ENCODE peak calls at places on chromosomes 6 and 20, in five cellular contexts. A is cardiac fibroblast, D is PC-3, F is kidney, W is bronchial epithelial cell. B is an unnamed sample.

GRCh38 chr6:99151634-99152344 is 197.7 kb downstream of the FAXC start:
- DNase-seq in A (peak), D (peak), F (no peak), W (peak), B (peak)

GRCh38 chr6:16320533-16321340 is 82.3 kb downstream of the GMPR start:
- DNase-seq in A (peak), D (no peak), F (no peak), W (no peak), B (peak)

GRCh38 chr20:62344782-62345181 is 22.3 kb downstream of the LAMA5 start:
- DNase-seq in A (no peak), D (no peak), F (no peak), W (no peak), B (no peak)

GRCh38 chr6:47478233-47479155 is 905 bp downstream of the CD2AP start:
- DNase-seq in A (peak), D (peak), F (no peak), W (peak), B (peak)

GRCh38 chr6:20448828-20449227 is 47.1 kb downstream of the E2F3 start:
- DNase-seq in A (no peak), D (no peak), F (no peak), W (no peak), B (no peak)

GRCh38 chr6:3904518-3904917 is 55.3 kb downstream of the FAM50B start:
- DNase-seq in A (no peak), D (no peak), F (no peak), W (no peak), B (no peak)

GRCh38 chr6:35919827-35920751 is 809 bp downstream of the SRPK1 start:
- DNase-seq in A (peak), D (peak), F (peak), W (peak), B (peak)

GRCh38 chr20:49896204-49896603 is 19.1 kb downstream of the SPATA2 start:
- DNase-seq in A (no peak), D (no peak), F (no peak), W (no peak), B (no peak)

GRCh38 chr20:48879609-48880008 is 41.9 kb upstream of the ARFGEF2 start:
- DNase-seq in A (peak), D (peak), F (no peak), W (peak), B (peak)

GRCh38 chr6:53829698-53830221 is 35.0 kb downstream of the LRRC1 start:
- DNase-seq in A (no peak), D (no peak), F (no peak), W (no peak), B (no peak)

GRCh38 chr20:19460386-19460785 is 247.9 kb downstream of the SLC24A3 start:
- DNase-seq in A (peak), D (peak), F (no peak), W (peak), B (no peak)

GRCh38 chr6:70234561-70235236 is 68.2 kb downstream of the COL9A1 start:
- DNase-seq in A (no peak), D (no peak), F (no peak), W (no peak), B (no peak)

GRCh38 chr6:6688283-6688682 is 99.8 kb downstream of the LY86 start:
- DNase-seq in A (peak), D (no peak), F (no peak), W (no peak), B (no peak)

GRCh38 chr20:58228484-58229197 is at the start of gene ANKRD60:
- DNase-seq in A (no peak), D (no peak), F (peak), W (no peak), B (peak)

GRCh38 chr20:34709044-34709835 is 5.1 kb downstream of the TP53INP2 start:
- DNase-seq in A (peak), D (peak), F (peak), W (peak), B (peak)

GRCh38 chr20:58020656-58021454 is 207.6 kb downstream of the ANKRD60 start:
- DNase-seq in A (no peak), D (no peak), F (no peak), W (no peak), B (no peak)

GRCh38 chr6:85404497-85405174 is 45.2 kb upstream of the NT5E start:
- DNase-seq in A (peak), D (peak), F (peak), W (peak), B (peak)

GRCh38 chr6:32196682-32197616 is 4.5 kb upstream of the GPSM3 start:
- DNase-seq in A (peak), D (no peak), F (peak), W (no peak), B (no peak)
- TF ChIP-seq CTCF in A (no peak), D (no peak), F (no peak), W (no peak), B (no peak)

GRCh38 chr6:12656841-12657435 is 59.6 kb upstream of the PHACTR1 start:
- DNase-seq in A (no peak), D (no peak), F (no peak), W (no peak), B (no peak)
- H3K4me3 ChIP-seq in A (no peak), D (no peak), F (no peak), W (no peak), B (no peak)

GRCh38 chr20:56174416-56174815 is 74.1 kb upstream of the MC3R start:
- DNase-seq in A (no peak), D (no peak), F (no peak), W (no peak), B (no peak)

GRCh38 chr20:56166781-56167465 is 81.6 kb upstream of the MC3R start:
- DNase-seq in A (no peak), D (peak), F (no peak), W (no peak), B (no peak)

GRCh38 chr20:56175884-56176283 is 72.6 kb upstream of the MC3R start:
- DNase-seq in A (no peak), D (no peak), F (no peak), W (no peak), B (no peak)

DNA sequence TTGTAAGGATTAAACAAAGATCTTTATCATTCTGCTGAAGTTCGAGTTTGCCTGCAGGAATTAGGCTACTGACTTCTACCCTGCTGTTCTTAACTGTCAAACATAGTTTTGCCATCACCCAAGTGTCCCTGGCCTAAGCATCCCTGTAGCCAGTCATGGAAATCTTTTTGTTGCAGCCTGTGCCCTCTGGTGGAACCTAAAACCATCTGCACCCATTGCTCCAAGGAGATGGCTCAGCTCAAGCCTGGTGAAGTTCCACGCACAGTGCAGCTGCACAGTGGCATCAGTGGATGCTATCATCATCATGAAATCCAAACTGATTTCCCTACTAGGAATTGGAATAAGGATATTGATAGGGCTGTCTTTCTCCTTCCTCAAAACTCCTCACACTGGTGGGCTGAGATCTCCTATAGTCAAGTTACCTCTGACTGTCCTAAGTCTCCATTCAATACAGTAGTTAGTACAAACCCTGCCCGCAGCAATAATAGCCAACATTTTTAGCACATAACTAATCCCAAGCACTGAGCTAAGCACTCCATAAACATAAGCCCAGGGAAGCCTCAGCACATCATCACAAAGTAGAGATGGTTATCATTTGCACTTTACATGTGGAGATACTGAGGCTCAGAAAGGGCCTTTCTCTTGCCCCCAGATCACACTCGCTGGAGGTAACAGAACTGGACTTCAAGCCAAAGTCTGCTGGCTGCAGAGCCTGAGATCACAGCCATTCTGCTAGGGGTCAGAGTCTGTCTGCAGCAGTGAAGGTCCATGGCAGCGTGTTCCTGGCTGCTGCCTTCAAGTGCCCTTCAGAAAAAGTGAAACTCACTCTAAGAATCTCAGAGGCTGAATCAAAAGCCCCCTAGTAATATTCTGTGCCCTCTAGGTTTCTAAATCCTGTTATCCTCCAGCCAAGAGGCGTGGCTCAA is 77.2 kb upstream of the MC3R start:
- DNase-seq in A (peak), D (peak), F (no peak), W (peak), B (peak)
- TF ChIP-seq CTCF in A (peak), D (peak), F (peak), W (peak), B (peak)

GRCh38 chr20:40683221-40683893 is 5.7 kb downstream of the MAFB start:
- DNase-seq in A (peak), D (no peak), F (peak), W (peak), B (peak)
- H3K4me3 ChIP-seq in A (peak), D (no peak), F (peak), W (no peak), B (peak)

GRCh38 chr6:150189176-150189575 is 46.3 kb downstream of the PPP1R14C start:
- DNase-seq in A (no peak), D (no peak), F (no peak), W (no peak), B (no peak)
- TF ChIP-seq CTCF in A (no peak), D (peak), F (no peak), W (no peak), B (no peak)

GRCh38 chr6:33071579-33071978 is 1.9 kb downstream of the HLA-DPA1 start:
- DNase-seq in A (no peak), D (no peak), F (no peak), W (no peak), B (no peak)

GRCh38 chr6:33069021-33069738 is 4.3 kb downstream of the HLA-DPA1 start:
- DNase-seq in A (no peak), D (no peak), F (no peak), W (no peak), B (no peak)

GRCh38 chr6:33073431-33073871 is at the start of gene HLA-DPA1:
- DNase-seq in A (peak), D (peak), F (no peak), W (peak), B (peak)

GRCh38 chr6:33072508-33073100 is 845 bp downstream of the HLA-DPA1 start:
- DNase-seq in A (no peak), D (no peak), F (no peak), W (no peak), B (no peak)

DNA sequence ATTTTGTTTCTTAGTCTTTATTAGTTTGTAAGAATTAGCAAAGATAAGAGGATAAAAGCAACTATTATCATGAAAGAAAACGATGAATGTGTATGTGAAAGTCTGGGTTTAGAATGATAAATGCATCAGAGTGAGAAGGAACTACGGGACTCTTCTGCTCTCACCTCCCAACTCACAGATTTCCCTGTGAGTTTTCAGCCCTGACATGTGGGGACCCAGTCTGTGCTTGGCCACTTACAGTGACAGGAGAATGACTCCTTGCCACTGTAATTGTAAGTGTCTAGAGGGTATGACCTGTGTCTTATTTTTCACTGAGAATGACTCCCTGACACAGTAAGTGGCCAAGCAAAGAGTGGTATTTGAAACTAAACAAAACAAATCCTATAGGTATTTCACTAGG is 2.5 kb downstream of the HLA-DPA1 start:
- DNase-seq in A (no peak), D (no peak), F (no peak), W (no peak), B (no peak)
- H3K4me3 ChIP-seq in A (no peak), D (no peak), F (no peak), W (no peak), B (no peak)

GRCh38 chr6:26613717-26614683 is 17.2 kb downstream of the ABT1 start:
- DNase-seq in A (no peak), D (no peak), F (peak), W (no peak), B (peak)
- TF ChIP-seq CTCF in A (peak), D (no peak), F (no peak), W (no peak), B (peak)

GRCh38 chr6:33018418-33018817 is 9.0 kb upstream of the HLA-DOA start:
- DNase-seq in A (no peak), D (no peak), F (no peak), W (no peak), B (no peak)
- H3K4me3 ChIP-seq in A (no peak), D (no peak), F (no peak), W (no peak), B (no peak)

GRCh38 chr6:14189122-14189521 is 71.5 kb downstream of the CD83 start:
- DNase-seq in A (no peak), D (no peak), F (no peak), W (no peak), B (no peak)
- TF ChIP-seq CTCF in A (no peak), D (no peak), F (no peak), W (no peak), B (no peak)

DNA sequence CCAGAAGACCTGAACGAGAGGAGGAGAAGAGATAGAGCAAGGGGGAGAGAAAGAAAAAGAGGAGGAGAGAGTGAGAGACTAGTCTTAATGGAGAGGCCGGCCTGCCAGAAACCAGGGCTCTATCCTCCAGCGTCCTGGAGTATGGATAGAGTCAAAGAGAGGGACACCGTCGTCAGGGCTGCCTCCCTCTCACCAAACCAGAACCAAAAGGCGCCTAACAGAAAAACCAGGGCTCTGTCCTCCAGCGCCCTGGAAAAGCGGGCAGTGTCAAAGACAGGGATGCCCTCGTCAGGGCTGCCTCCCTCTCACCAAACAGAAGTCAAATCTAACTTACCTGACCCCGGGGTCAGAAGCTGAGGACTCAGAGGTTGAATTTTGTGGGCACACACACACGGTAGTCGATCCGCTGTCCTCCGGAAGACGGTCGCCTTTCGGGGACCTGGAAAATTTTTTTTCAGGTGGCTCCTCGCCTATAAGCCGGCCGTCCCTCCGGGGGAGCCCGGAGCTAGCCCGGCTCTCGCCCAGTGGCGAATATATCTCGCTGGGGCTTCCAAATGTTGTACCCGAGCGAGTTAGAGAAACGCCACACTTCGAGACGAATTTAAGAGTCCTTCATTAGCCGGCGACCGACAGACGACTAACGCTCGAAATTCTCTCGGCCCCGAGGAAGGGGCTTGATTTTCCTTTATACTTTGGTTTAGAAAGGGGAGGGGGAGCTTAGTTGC is 148.2 kb downstream of the TRIM27 start:
- DNase-seq in A (no peak), D (no peak), F (no peak), W (no peak), B (no peak)
- H3K4me3 ChIP-seq in A (no peak), D (peak), F (no peak), W (no peak), B (no peak)

B was measured in epithelial cell of esophagus.